ENCODE peak calls at places on chromosome 20, in ten cellular contexts. T is omental fat pad; S is mesothelial cell of epicardium; E is Right ventricle myocardium superior; Q is PC-9; H is EL; O is stimulated activated CD8-positive, alpha-beta memory T cell treated with anti-CD3 and anti-CD28 coated beads, Interleukin-15, amount 100 ng/mL, for 24 hours; W is Ammon's horn; U is CD4-positive, alpha-beta memory T cell; B is mesendoderm. I is an unnamed sample.

GRCh38 chr20:45343867-45344721 is 4.1 kb downstream of the SDC4 start:
- DNase-seq in T (peak; percentile 54), S (no peak), E (no peak), Q (peak; percentile 97), H (peak; percentile 96), O (no peak), W (peak; percentile 65), U (no peak), B (peak; percentile 87), I (no peak)

GRCh38 chr20:56826306-56826970 is 197.3 kb downstream of the TFAP2C start:
- DNase-seq in T (no peak), S (no peak), E (no peak), Q (no peak), H (peak; percentile 47), O (no peak), W (no peak), U (no peak), B (no peak), I (no peak)

GRCh38 chr20:57389695-57390603 is 1.2 kb upstream of the RBM38 start:
- DNase-seq in T (no peak), S (no peak), E (peak; percentile 52), Q (no peak), H (no peak), O (peak; percentile 52), W (no peak), U (peak; percentile 75), B (peak; percentile 39), I (no peak)

GRCh38 chr20:15930324-15931305 is 642.6 kb downstream of the KIF16B start:
- DNase-seq in T (no peak), S (no peak), E (no peak), Q (peak; percentile 95), H (peak; percentile 12), O (no peak), W (peak; percentile 62), U (no peak), B (peak; percentile 64), I (no peak)

GRCh38 chr20:953742-954141 is 37.6 kb upstream of the ANGPT4 start:
- DNase-seq in T (no peak), S (no peak), E (no peak), Q (no peak), H (peak; percentile 37), O (no peak), W (no peak), U (no peak), B (peak; percentile 37), I (no peak)

GRCh38 chr20:64148581-64148980 is 15.7 kb upstream of the MYT1 start:
- DNase-seq in T (no peak), S (no peak), E (no peak), Q (no peak), H (no peak), O (no peak), W (no peak), U (no peak), B (no peak), I (no peak)

GRCh38 chr20:48538058-48538825 is 289.6 kb downstream of the PREX1 start:
- DNase-seq in T (peak; percentile 38), S (peak; percentile 82), E (no peak), Q (peak; percentile 99), H (peak; percentile 86), O (no peak), W (no peak), U (no peak), B (peak; percentile 95), I (no peak)

GRCh38 chr20:13322621-13323020 is 101.5 kb downstream of the ISM1 start:
- DNase-seq in T (no peak), S (no peak), E (no peak), Q (no peak), H (no peak), O (no peak), W (no peak), U (no peak), B (peak; percentile 93), I (no peak)

GRCh38 chr20:38255389-38255788 is 5.1 kb downstream of the KIAA1755 start:
- DNase-seq in T (no peak), S (no peak), E (no peak), Q (no peak), H (no peak), O (no peak), W (no peak), U (no peak), B (no peak), I (no peak)

GRCh38 chr20:25738198-25738597 is 41.5 kb upstream of the ZNF337 start:
- DNase-seq in T (no peak), S (no peak), E (no peak), Q (no peak), H (peak; percentile 74), O (no peak), W (no peak), U (no peak), B (no peak), I (no peak)

GRCh38 chr20:45765980-45766379 is 25.7 kb downstream of the WFDC3 start:
- DNase-seq in T (no peak), S (no peak), E (no peak), Q (no peak), H (no peak), O (no peak), W (no peak), U (no peak), B (peak; percentile 51), I (no peak)

GRCh38 chr20:48791014-48791413 is 36.8 kb downstream of the PREX1 start:
- DNase-seq in T (no peak), S (no peak), E (no peak), Q (peak; percentile 25), H (no peak), O (no peak), W (no peak), U (no peak), B (no peak), I (peak; percentile 76)

GRCh38 chr20:45863543-45864470 is 6.4 kb downstream of the ZSWIM3 start:
- DNase-seq in T (no peak), S (no peak), E (no peak), Q (no peak), H (no peak), O (no peak), W (no peak), U (no peak), B (no peak), I (peak; percentile 3)

GRCh38 chr20:53216856-53217576 is 244.9 kb downstream of the TSHZ2 start:
- DNase-seq in T (peak; percentile 81), S (peak; percentile 90), E (peak; percentile 83), Q (no peak), H (peak; percentile 4), O (peak; percentile 72), W (peak; percentile 62), U (peak; percentile 76), B (peak; percentile 73), I (peak; percentile 6)

GRCh38 chr20:43925786-43926185 is 11.1 kb downstream of the TOX2 start:
- DNase-seq in T (no peak), S (no peak), E (peak; percentile 56), Q (no peak), H (peak; percentile 68), O (no peak), W (peak; percentile 30), U (no peak), B (no peak), I (no peak)

GRCh38 chr20:58829531-58829941 is 21.2 kb downstream of the GNAS-AS1 start:
- DNase-seq in T (no peak), S (no peak), E (peak; percentile 57), Q (no peak), H (no peak), O (no peak), W (peak; percentile 67), U (no peak), B (no peak), I (no peak)

GRCh38 chr20:45293041-45294002 is 13.3 kb upstream of the RBPJL start:
- DNase-seq in T (peak; percentile 83), S (peak; percentile 89), E (peak; percentile 90), Q (peak; percentile 61), H (peak; percentile 85), O (peak; percentile 78), W (peak; percentile 81), U (peak; percentile 70), B (peak; percentile 92), I (peak; percentile 29)

GRCh38 chr20:2693996-2694471 is 1.5 kb downstream of the EBF4 start:
- DNase-seq in T (no peak), S (no peak), E (no peak), Q (no peak), H (no peak), O (no peak), W (no peak), U (no peak), B (no peak), I (peak; percentile 6)

GRCh38 chr20:25053207-25054132 is 4.5 kb downstream of the ACSS1 start:
- DNase-seq in T (no peak), S (no peak), E (peak; percentile 83), Q (peak; percentile 17), H (peak; percentile 32), O (no peak), W (peak; percentile 61), U (no peak), B (no peak), I (no peak)

GRCh38 chr20:50431066-50431450 is 79.1 kb upstream of the PTPN1 start:
- DNase-seq in T (no peak), S (no peak), E (no peak), Q (no peak), H (no peak), O (no peak), W (no peak), U (no peak), B (no peak), I (no peak)

GRCh38 chr20:52305843-52306242 is 114.3 kb upstream of the ZFP64 start:
- DNase-seq in T (no peak), S (no peak), E (no peak), Q (no peak), H (no peak), O (no peak), W (no peak), U (peak; percentile 41), B (no peak), I (no peak)

GRCh38 chr20:42678895-42679294 is 510.8 kb downstream of the PTPRT start:
- DNase-seq in T (no peak), S (no peak), E (no peak), Q (peak; percentile 13), H (no peak), O (no peak), W (no peak), U (no peak), B (peak; percentile 66), I (peak; percentile 13)

GRCh38 chr20:40046703-40047102 is 642.3 kb downstream of the MAFB start:
- DNase-seq in T (no peak), S (no peak), E (no peak), Q (no peak), H (no peak), O (no peak), W (no peak), U (no peak), B (no peak), I (no peak)

GRCh38 chr20:3658708-3659491 is 4.3 kb downstream of the GFRA4 start:
- DNase-seq in T (no peak), S (peak; percentile 27), E (no peak), Q (no peak), H (no peak), O (no peak), W (no peak), U (no peak), B (no peak), I (no peak)

GRCh38 chr20:21173496-21174025 is 47.7 kb downstream of the KIZ start:
- DNase-seq in T (no peak), S (no peak), E (no peak), Q (no peak), H (peak; percentile 4), O (no peak), W (no peak), U (no peak), B (no peak), I (no peak)

GRCh38 chr20:48618052-48618451 is 209.7 kb downstream of the PREX1 start:
- DNase-seq in T (no peak), S (no peak), E (no peak), Q (no peak), H (no peak), O (no peak), W (no peak), U (no peak), B (no peak), I (no peak)

GRCh38 chr20:50484271-50484976 is 25.8 kb upstream of the PTPN1 start:
- DNase-seq in T (no peak), S (no peak), E (no peak), Q (no peak), H (no peak), O (no peak), W (no peak), U (no peak), B (no peak), I (no peak)

GRCh38 chr20:53171065-53171464 is 198.9 kb downstream of the TSHZ2 start:
- DNase-seq in T (no peak), S (no peak), E (no peak), Q (no peak), H (no peak), O (no peak), W (no peak), U (no peak), B (no peak), I (no peak)

I was measured in NCI-H748 treated with DMSO at 0.1 percent for 48 hours.